ENCODE peak calls at places on chromosomes 6 and 20, in five cellular contexts. A, N, R, S and T are unnamed samples.

GRCh38 chr6:79518850-79519249 is 18.4 kb downstream of the LCA5 start:
- DNase-seq in A (no peak), N (no peak), R (no peak), S (no peak), T (no peak)

GRCh38 chr20:24060851-24061590 is 72.4 kb upstream of the GGTLC1 start:
- DNase-seq in A (no peak), N (no peak), R (no peak), S (no peak), T (no peak)

GRCh38 chr20:41889125-41889870 is 271.1 kb upstream of the CHD6 start:
- DNase-seq in A (no peak), N (no peak), R (no peak), S (no peak), T (no peak)

GRCh38 chr6:128710305-128710704 is 172.6 kb upstream of the LAMA2 start:
- DNase-seq in A (no peak), N (peak; percentile 61), R (no peak), S (no peak), T (no peak)

GRCh38 chr6:159107451-159108260 is 61.5 kb upstream of the FNDC1 start:
- DNase-seq in A (no peak), N (no peak), R (no peak), S (no peak), T (no peak)

GRCh38 chr20:36604952-36605308 is 649 bp upstream of the RAB5IF start:
- DNase-seq in A (peak; percentile 28), N (no peak), R (peak; percentile 55), S (peak; percentile 49), T (peak; percentile 22)

GRCh38 chr6:112480551-112480950 is 133.4 kb downstream of the RFPL4B start:
- DNase-seq in A (no peak), N (peak; percentile 82), R (no peak), S (no peak), T (no peak)

GRCh38 chr20:44104807-44105517 is 82.0 kb downstream of the JPH2 start:
- DNase-seq in A (no peak), N (peak; percentile 84), R (no peak), S (no peak), T (peak; percentile 56)

GRCh38 chr20:10532351-10532750 is 97.2 kb downstream of the SLX4IP start:
- DNase-seq in A (no peak), N (no peak), R (no peak), S (no peak), T (no peak)

GRCh38 chr6:19719691-19720127 is 117.5 kb upstream of the ID4 start:
- DNase-seq in A (peak; percentile 10), N (peak; percentile 70), R (no peak), S (no peak), T (no peak)

GRCh38 chr20:9978395-9979004 is 56.3 kb upstream of the ANKEF1 start:
- DNase-seq in A (no peak), N (peak; percentile 89), R (no peak), S (no peak), T (no peak)

GRCh38 chr6:121666809-121667208 is 231.4 kb downstream of the GJA1 start:
- DNase-seq in A (no peak), N (peak; percentile 93), R (no peak), S (no peak), T (no peak)

GRCh38 chr6:152897807-152898399 is 84.9 kb downstream of the FBXO5 start:
- DNase-seq in A (peak; percentile 58), N (peak; percentile 46), R (peak; percentile 51), S (peak; percentile 68), T (no peak)

GRCh38 chr6:31620586-31621319 is at the start of gene PRRC2A:
- DNase-seq in A (peak; percentile 92), N (peak; percentile 59), R (peak; percentile 83), S (peak; percentile 95), T (peak; percentile 86)

GRCh38 chr6:42777126-42777822 is 4.6 kb upstream of the BICRAL start:
- DNase-seq in A (no peak), N (peak; percentile 73), R (no peak), S (no peak), T (no peak)

GRCh38 chr6:150291968-150292710 is 76.7 kb upstream of the IYD start:
- DNase-seq in A (no peak), N (no peak), R (no peak), S (no peak), T (no peak)

GRCh38 chr6:90412538-90413369 is 116.1 kb upstream of the BACH2 start:
- DNase-seq in A (no peak), N (no peak), R (no peak), S (no peak), T (no peak)

DNA sequence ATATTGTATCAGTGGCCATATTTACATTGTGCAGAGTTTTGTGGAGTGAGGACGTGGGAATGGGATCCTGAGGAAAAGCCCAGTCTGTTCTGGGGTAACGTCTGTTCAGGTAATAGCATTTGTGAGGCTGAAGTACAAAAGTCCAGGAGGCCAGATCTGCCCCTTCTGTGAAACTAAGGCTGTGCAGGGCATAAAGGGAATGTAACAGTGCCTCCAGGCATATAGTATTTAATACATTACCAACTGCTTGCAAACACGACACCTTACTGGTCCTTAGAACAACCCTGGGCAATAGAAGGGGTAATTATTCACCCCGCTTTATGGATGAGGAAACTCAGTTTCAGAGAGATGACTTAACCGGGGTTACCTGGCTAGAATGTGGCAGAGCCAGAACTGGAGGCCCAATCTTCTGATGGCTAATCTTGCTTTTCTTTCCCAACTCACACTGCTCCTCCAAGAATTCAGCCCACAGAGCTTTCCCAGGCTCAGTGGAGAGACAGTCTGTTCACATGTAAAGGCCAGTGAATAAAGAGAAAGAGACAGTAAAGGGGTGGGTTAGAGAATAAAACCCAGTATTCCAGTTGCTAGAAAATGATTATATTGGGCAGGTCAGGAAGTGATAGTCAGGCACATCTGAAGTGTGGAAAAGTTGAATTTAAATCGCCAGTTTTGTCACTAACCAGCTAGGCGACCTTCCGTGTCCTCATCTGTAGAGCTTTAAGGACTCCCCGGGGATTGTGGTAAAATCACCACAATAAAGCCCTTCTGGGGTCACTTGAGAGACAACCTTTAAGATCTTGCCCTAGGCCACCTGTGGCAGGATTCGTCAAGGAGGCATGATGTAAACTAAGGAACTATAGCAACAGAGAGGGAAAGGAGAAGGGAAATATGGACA is 280.7 kb upstream of the CITED2 start:
- DNase-seq in A (no peak), N (no peak), R (no peak), S (no peak), T (no peak)
- H3K9me3 ChIP-seq in A (no peaks in the 10 kb centered on the region), N (no peaks in the 10 kb centered on the region), R (no peaks in the 10 kb centered on the region), S (no peaks in the 10 kb centered on the region), T (no peaks in the 10 kb centered on the region)

GRCh38 chr6:142845624-142846458 is 99.1 kb downstream of the HIVEP2 start:
- DNase-seq in A (peak; percentile 93), N (peak; percentile 70), R (peak; percentile 95), S (peak; percentile 93), T (peak; percentile 87)

GRCh38 chr6:142846883-142847287 is 98.1 kb downstream of the HIVEP2 start:
- DNase-seq in A (no peak), N (peak; percentile 95), R (peak; percentile 49), S (peak; percentile 21), T (no peak)

GRCh38 chr6:142846459-142846831 is 98.5 kb downstream of the HIVEP2 start:
- DNase-seq in A (no peak), N (peak; percentile 61), R (no peak), S (no peak), T (no peak)

GRCh38 chr6:142844065-142844755 is 100.8 kb downstream of the HIVEP2 start:
- DNase-seq in A (no peak), N (peak; percentile 79), R (no peak), S (no peak), T (no peak)

GRCh38 chr6:142845143-142845571 is 99.8 kb downstream of the HIVEP2 start:
- DNase-seq in A (no peak), N (no peak), R (no peak), S (no peak), T (no peak)
- H3K4me3 ChIP-seq in A (peak overlapping the region; percentile 44), N (no peak overlapping the region), R (peak overlapping the region; percentile 23), S (no peak overlapping the region), T (peak overlapping the region; percentile 44)

GRCh38 chr6:15416932-15417509 is 171.2 kb downstream of the JARID2 start:
- DNase-seq in A (no peak), N (no peak), R (no peak), S (no peak), T (no peak)
- H3K9me3 ChIP-seq in A (peaks cover 14% of the 10 kb centered on the region), N (peaks cover 7% of the 10 kb centered on the region), R (peaks cover 34% of the 10 kb centered on the region), S (no peaks in the 10 kb centered on the region), T (peaks cover 17% of the 10 kb centered on the region)

DNA sequence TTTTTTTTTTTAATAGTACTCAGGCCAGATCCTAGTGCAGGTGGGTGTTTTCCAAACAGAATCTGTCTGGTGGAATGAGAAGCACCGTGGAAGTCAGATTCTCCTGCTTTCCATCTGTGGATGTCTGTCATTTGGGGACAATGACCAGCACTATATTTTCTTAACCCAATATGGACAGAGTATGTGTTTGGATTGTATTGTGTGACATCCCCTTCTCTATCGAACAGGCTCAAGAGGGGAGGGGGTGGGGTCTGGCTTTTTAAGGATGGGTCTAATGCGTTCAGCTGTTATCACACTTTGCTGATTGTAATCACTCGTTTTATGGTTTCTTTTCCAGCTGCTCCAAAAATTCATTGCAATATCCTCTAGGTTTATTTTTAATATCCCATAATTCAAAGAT is 197.5 kb upstream of the CEP162 start:
- DNase-seq in A (no peak), N (no peak), R (no peak), S (no peak), T (no peak)
- H3K4me3 ChIP-seq in A (peak overlapping the region; percentile 10), N (no peak overlapping the region), R (no peak overlapping the region), S (no peak overlapping the region), T (peak overlapping the region; percentile 16)

DNA sequence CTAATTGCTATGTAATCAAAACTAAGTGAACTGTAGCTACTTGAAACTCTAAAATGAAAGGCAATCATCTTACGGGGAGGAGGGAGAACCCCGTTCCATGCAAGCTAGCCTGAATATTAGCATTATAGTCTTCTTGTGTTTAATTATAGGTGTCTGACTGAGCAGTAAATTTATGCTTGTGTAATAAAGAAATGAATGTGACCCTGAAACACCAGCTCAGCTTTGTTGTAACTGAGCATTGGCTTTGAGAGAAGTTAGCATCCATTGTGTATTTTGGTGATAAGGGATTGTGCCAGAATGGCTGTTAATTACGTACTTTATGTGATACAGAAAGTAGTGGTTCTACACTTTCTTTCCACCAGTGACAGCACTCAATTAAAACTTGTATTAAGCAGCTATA is 86.9 kb downstream of the QKI start:
- DNase-seq in A (no peak), N (no peak), R (no peak), S (no peak), T (no peak)
- H3K9me3 ChIP-seq in A (no peaks in the 10 kb centered on the region), N (peaks cover 7% of the 10 kb centered on the region), R (no peaks in the 10 kb centered on the region), S (no peaks in the 10 kb centered on the region), T (no peaks in the 10 kb centered on the region)

GRCh38 chr20:62358728-62359490 is 8.2 kb downstream of the LAMA5 start:
- DNase-seq in A (peak; percentile 27), N (no peak), R (no peak), S (peak; percentile 27), T (no peak)
- H3K4me3 ChIP-seq in A (peak overlapping the region; percentile 43), N (no peak overlapping the region), R (no peak overlapping the region), S (no peak overlapping the region), T (peak overlapping the region; percentile 60)

GRCh38 chr20:34213213-34213612 is 28.0 kb upstream of the ASIP start:
- DNase-seq in A (no peak), N (no peak), R (no peak), S (no peak), T (no peak)

GRCh38 chr20:34211591-34211990 is 29.6 kb upstream of the ASIP start:
- DNase-seq in A (no peak), N (no peak), R (no peak), S (no peak), T (no peak)

GRCh38 chr20:34210271-34210670 is 31.0 kb upstream of the ASIP start:
- DNase-seq in A (no peak), N (no peak), R (no peak), S (no peak), T (no peak)

DNA sequence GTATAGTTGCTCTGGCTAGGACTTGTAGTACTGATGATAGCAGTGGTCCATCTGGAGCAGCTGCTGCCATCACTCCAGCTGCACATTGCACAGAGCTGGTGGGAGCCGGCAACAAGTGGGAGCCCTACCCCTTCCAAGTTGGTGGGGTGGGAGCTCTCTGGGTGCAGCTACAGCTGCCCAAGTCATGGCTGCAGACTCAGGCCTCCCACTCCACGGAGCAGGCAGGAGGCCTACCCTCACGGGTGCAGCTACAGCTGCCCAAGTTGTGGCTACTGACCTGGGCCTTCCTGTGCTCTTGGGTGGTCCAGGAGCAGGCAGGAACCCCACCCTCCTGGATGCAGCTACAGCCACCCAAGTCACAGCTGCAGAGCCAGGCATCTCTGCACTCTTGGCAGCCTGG is 32.1 kb upstream of the ASIP start:
- DNase-seq in A (no peak), N (no peak), R (no peak), S (no peak), T (no peak)
- H3K9me3 ChIP-seq in A (no peaks in the 10 kb centered on the region), N (peaks cover 13% of the 10 kb centered on the region), R (peaks cover 16% of the 10 kb centered on the region), S (no peaks in the 10 kb centered on the region), T (peaks cover 15% of the 10 kb centered on the region)